ENCODE peak calls at places on chromosomes 16 and 17, in ten cellular contexts. One of them, this sample, is unnamed.

GRCh38 chr16:2196162-2196980 is at the start of gene CASKIN1:
- DNase-seq in CD8-positive, alpha-beta T cell: no peak
- DNase-seq in OCI-M1: peak; percentile 34
- DNase-seq in WERI-Rb-1: no peak
- DNase-seq in CD4-positive, CD25-positive, alpha-beta regulatory T cell: no peak
- DNase-seq in kidney: no peak
- DNase-seq in AG04449: no peak
- DNase-seq in CD4-positive, alpha-beta T cell: no peak
- DNase-seq in mucosa of descending colon: no peak
- DNase-seq in choroid plexus epithelial cell: peak; percentile 17
- DNase-seq in this sample: no peak

GRCh38 chr17:64531955-64532371 is 25.2 kb downstream of the CEP95 start:
- DNase-seq in WERI-Rb-1: no peak
- DNase-seq in CD8-positive, alpha-beta T cell: no peak
- DNase-seq in mucosa of descending colon: no peak
- DNase-seq in CD4-positive, CD25-positive, alpha-beta regulatory T cell: no peak
- DNase-seq in AG04449: peak; percentile 29
- DNase-seq in kidney: no peak
- DNase-seq in choroid plexus epithelial cell: no peak
- DNase-seq in CD4-positive, alpha-beta T cell: no peak
- DNase-seq in OCI-M1: no peak
- DNase-seq in this sample: no peak

GRCh38 chr17:8375738-8376259 is 705 bp downstream of the KRABD2 start:
- DNase-seq in mucosa of descending colon: no peak
- DNase-seq in choroid plexus epithelial cell: no peak
- DNase-seq in OCI-M1: no peak
- DNase-seq in AG04449: no peak
- DNase-seq in CD4-positive, CD25-positive, alpha-beta regulatory T cell: no peak
- DNase-seq in CD8-positive, alpha-beta T cell: no peak
- DNase-seq in kidney: no peak
- DNase-seq in CD4-positive, alpha-beta T cell: no peak
- DNase-seq in WERI-Rb-1: no peak
- DNase-seq in this sample: no peak

GRCh38 chr17:79306688-79307323 is 232.2 kb downstream of the ENGASE start:
- DNase-seq in OCI-M1: no peak
- DNase-seq in mucosa of descending colon: no peak
- DNase-seq in WERI-Rb-1: no peak
- DNase-seq in choroid plexus epithelial cell: no peak
- DNase-seq in kidney: peak; percentile 81
- DNase-seq in CD4-positive, alpha-beta T cell: no peak
- DNase-seq in CD4-positive, CD25-positive, alpha-beta regulatory T cell: no peak
- DNase-seq in AG04449: no peak
- DNase-seq in CD8-positive, alpha-beta T cell: no peak
- DNase-seq in this sample: no peak

GRCh38 chr16:16013812-16014211 is 64.4 kb downstream of the ABCC1 start:
- DNase-seq in AG04449: no peak
- DNase-seq in WERI-Rb-1: no peak
- DNase-seq in mucosa of descending colon: no peak
- DNase-seq in OCI-M1: no peak
- DNase-seq in choroid plexus epithelial cell: no peak
- DNase-seq in CD4-positive, alpha-beta T cell: no peak
- DNase-seq in kidney: peak; percentile 42
- DNase-seq in CD4-positive, CD25-positive, alpha-beta regulatory T cell: no peak
- DNase-seq in CD8-positive, alpha-beta T cell: no peak
- DNase-seq in this sample: no peak

GRCh38 chr16:74984194-74984669 is 691 bp downstream of the WDR59 start:
- DNase-seq in CD4-positive, CD25-positive, alpha-beta regulatory T cell: peak; percentile 20
- DNase-seq in mucosa of descending colon: no peak
- DNase-seq in CD8-positive, alpha-beta T cell: no peak
- DNase-seq in OCI-M1: no peak
- DNase-seq in WERI-Rb-1: no peak
- DNase-seq in kidney: no peak
- DNase-seq in AG04449: no peak
- DNase-seq in choroid plexus epithelial cell: peak; percentile 41
- DNase-seq in CD4-positive, alpha-beta T cell: no peak
- DNase-seq in this sample: peak; percentile 23

GRCh38 chr17:11908711-11909146 is 88.5 kb downstream of the ZNF18 start:
- DNase-seq in CD4-positive, alpha-beta T cell: no peak
- DNase-seq in CD8-positive, alpha-beta T cell: no peak
- DNase-seq in AG04449: no peak
- DNase-seq in OCI-M1: peak; percentile 93
- DNase-seq in CD4-positive, CD25-positive, alpha-beta regulatory T cell: no peak
- DNase-seq in mucosa of descending colon: no peak
- DNase-seq in choroid plexus epithelial cell: no peak
- DNase-seq in kidney: no peak
- DNase-seq in WERI-Rb-1: no peak
- DNase-seq in this sample: no peak

GRCh38 chr17:79002796-79003593 is 6.6 kb downstream of the CANT1 start:
- DNase-seq in kidney: peak; percentile 39
- DNase-seq in OCI-M1: no peak
- DNase-seq in choroid plexus epithelial cell: no peak
- DNase-seq in CD4-positive, alpha-beta T cell: no peak
- DNase-seq in WERI-Rb-1: no peak
- DNase-seq in CD4-positive, CD25-positive, alpha-beta regulatory T cell: no peak
- DNase-seq in CD8-positive, alpha-beta T cell: no peak
- DNase-seq in AG04449: no peak
- DNase-seq in mucosa of descending colon: no peak
- DNase-seq in this sample: no peak

GRCh38 chr16:21638573-21638975 is 13.8 kb downstream of the IGSF6 start:
- DNase-seq in CD8-positive, alpha-beta T cell: no peak
- DNase-seq in WERI-Rb-1: no peak
- DNase-seq in AG04449: no peak
- DNase-seq in kidney: no peak
- DNase-seq in CD4-positive, alpha-beta T cell: no peak
- DNase-seq in choroid plexus epithelial cell: peak; percentile 42
- DNase-seq in CD4-positive, CD25-positive, alpha-beta regulatory T cell: peak; percentile 41
- DNase-seq in OCI-M1: no peak
- DNase-seq in mucosa of descending colon: no peak
- DNase-seq in this sample: no peak

GRCh38 chr16:9965079-9965478 is 217.1 kb downstream of the GRIN2A start:
- DNase-seq in CD8-positive, alpha-beta T cell: no peak
- DNase-seq in choroid plexus epithelial cell: no peak
- DNase-seq in mucosa of descending colon: no peak
- DNase-seq in OCI-M1: no peak
- DNase-seq in kidney: no peak
- DNase-seq in WERI-Rb-1: no peak
- DNase-seq in CD4-positive, alpha-beta T cell: no peak
- DNase-seq in CD4-positive, CD25-positive, alpha-beta regulatory T cell: no peak
- DNase-seq in AG04449: no peak
- DNase-seq in this sample: no peak

GRCh38 chr17:66632716-66633115 is 202.2 kb upstream of the CACNG5 start:
- DNase-seq in WERI-Rb-1: no peak
- DNase-seq in AG04449: no peak
- DNase-seq in kidney: no peak
- DNase-seq in CD8-positive, alpha-beta T cell: no peak
- DNase-seq in CD4-positive, CD25-positive, alpha-beta regulatory T cell: no peak
- DNase-seq in mucosa of descending colon: no peak
- DNase-seq in CD4-positive, alpha-beta T cell: no peak
- DNase-seq in choroid plexus epithelial cell: no peak
- DNase-seq in OCI-M1: no peak
- DNase-seq in this sample: no peak

GRCh38 chr17:35701491-35701890 is 29.9 kb upstream of the RASL10B start:
- DNase-seq in WERI-Rb-1: no peak
- DNase-seq in kidney: no peak
- DNase-seq in choroid plexus epithelial cell: no peak
- DNase-seq in mucosa of descending colon: no peak
- DNase-seq in CD4-positive, alpha-beta T cell: no peak
- DNase-seq in CD8-positive, alpha-beta T cell: no peak
- DNase-seq in OCI-M1: no peak
- DNase-seq in AG04449: no peak
- DNase-seq in CD4-positive, CD25-positive, alpha-beta regulatory T cell: no peak
- DNase-seq in this sample: no peak

GRCh38 chr17:21042434-21043295 is at the start of gene USP22:
- DNase-seq in AG04449: no peak
- DNase-seq in choroid plexus epithelial cell: no peak
- DNase-seq in CD4-positive, alpha-beta T cell: peak; percentile 20
- DNase-seq in WERI-Rb-1: no peak
- DNase-seq in mucosa of descending colon: no peak
- DNase-seq in CD4-positive, CD25-positive, alpha-beta regulatory T cell: no peak
- DNase-seq in OCI-M1: no peak
- DNase-seq in CD8-positive, alpha-beta T cell: no peak
- DNase-seq in kidney: no peak
- DNase-seq in this sample: peak; percentile 12

GRCh38 chr16:72963921-72964320 is 84.0 kb downstream of the ZFHX3 start:
- DNase-seq in CD4-positive, CD25-positive, alpha-beta regulatory T cell: no peak
- DNase-seq in kidney: no peak
- DNase-seq in AG04449: peak; percentile 23
- DNase-seq in CD4-positive, alpha-beta T cell: no peak
- DNase-seq in OCI-M1: no peak
- DNase-seq in WERI-Rb-1: no peak
- DNase-seq in choroid plexus epithelial cell: peak; percentile 7
- DNase-seq in CD8-positive, alpha-beta T cell: no peak
- DNase-seq in mucosa of descending colon: no peak
- DNase-seq in this sample: no peak

GRCh38 chr17:61349350-61349749 is 50.3 kb upstream of the TBX2 start:
- DNase-seq in kidney: no peak
- DNase-seq in CD4-positive, CD25-positive, alpha-beta regulatory T cell: no peak
- DNase-seq in CD4-positive, alpha-beta T cell: no peak
- DNase-seq in OCI-M1: peak; percentile 39
- DNase-seq in mucosa of descending colon: no peak
- DNase-seq in AG04449: no peak
- DNase-seq in CD8-positive, alpha-beta T cell: no peak
- DNase-seq in WERI-Rb-1: no peak
- DNase-seq in choroid plexus epithelial cell: peak; percentile 46
- DNase-seq in this sample: no peak

GRCh38 chr17:68972119-68972704 is 17.0 kb upstream of the ABCA8 start:
- DNase-seq in CD8-positive, alpha-beta T cell: no peak
- DNase-seq in WERI-Rb-1: no peak
- DNase-seq in mucosa of descending colon: no peak
- DNase-seq in choroid plexus epithelial cell: peak; percentile 59
- DNase-seq in CD4-positive, alpha-beta T cell: no peak
- DNase-seq in OCI-M1: peak; percentile 50
- DNase-seq in CD4-positive, CD25-positive, alpha-beta regulatory T cell: no peak
- DNase-seq in AG04449: no peak
- DNase-seq in kidney: no peak
- DNase-seq in this sample: no peak

GRCh38 chr17:8837438-8838075 is 29.9 kb downstream of the PIK3R6 start:
- DNase-seq in mucosa of descending colon: no peak
- DNase-seq in CD4-positive, CD25-positive, alpha-beta regulatory T cell: no peak
- DNase-seq in WERI-Rb-1: no peak
- DNase-seq in kidney: no peak
- DNase-seq in OCI-M1: no peak
- DNase-seq in CD8-positive, alpha-beta T cell: no peak
- DNase-seq in choroid plexus epithelial cell: peak; percentile 6
- DNase-seq in CD4-positive, alpha-beta T cell: no peak
- DNase-seq in AG04449: no peak
- DNase-seq in this sample: no peak

GRCh38 chr17:41777157-41777578 is 9.3 kb downstream of the JUP start:
- DNase-seq in CD4-positive, CD25-positive, alpha-beta regulatory T cell: no peak
- DNase-seq in WERI-Rb-1: no peak
- DNase-seq in CD8-positive, alpha-beta T cell: no peak
- DNase-seq in kidney: peak; percentile 91
- DNase-seq in choroid plexus epithelial cell: peak; percentile 72
- DNase-seq in OCI-M1: no peak
- DNase-seq in CD4-positive, alpha-beta T cell: no peak
- DNase-seq in AG04449: no peak
- DNase-seq in mucosa of descending colon: peak; percentile 58
- DNase-seq in this sample: no peak

GRCh38 chr16:4846503-4846900 is 586 bp downstream of the GLYR1 start:
- DNase-seq in OCI-M1: peak; percentile 59
- DNase-seq in choroid plexus epithelial cell: peak; percentile 64
- DNase-seq in CD4-positive, CD25-positive, alpha-beta regulatory T cell: peak; percentile 19
- DNase-seq in CD8-positive, alpha-beta T cell: no peak
- DNase-seq in CD4-positive, alpha-beta T cell: no peak
- DNase-seq in mucosa of descending colon: peak; percentile 78
- DNase-seq in AG04449: no peak
- DNase-seq in kidney: peak; percentile 91
- DNase-seq in WERI-Rb-1: peak; percentile 54
- DNase-seq in this sample: peak; percentile 14

GRCh38 chr17:9402590-9403199 is 172.9 kb downstream of the STX8 start:
- DNase-seq in OCI-M1: peak; percentile 67
- DNase-seq in mucosa of descending colon: no peak
- DNase-seq in CD4-positive, CD25-positive, alpha-beta regulatory T cell: peak; percentile 12
- DNase-seq in AG04449: no peak
- DNase-seq in WERI-Rb-1: peak; percentile 55
- DNase-seq in CD8-positive, alpha-beta T cell: no peak
- DNase-seq in CD4-positive, alpha-beta T cell: peak; percentile 4
- DNase-seq in kidney: no peak
- DNase-seq in choroid plexus epithelial cell: peak; percentile 63
- DNase-seq in this sample: no peak

GRCh38 chr17:81549031-81549557 is 3.1 kb downstream of the FAAP100 start:
- DNase-seq in mucosa of descending colon: no peak
- DNase-seq in choroid plexus epithelial cell: no peak
- DNase-seq in CD4-positive, alpha-beta T cell: no peak
- DNase-seq in OCI-M1: no peak
- DNase-seq in CD8-positive, alpha-beta T cell: no peak
- DNase-seq in WERI-Rb-1: no peak
- DNase-seq in CD4-positive, CD25-positive, alpha-beta regulatory T cell: no peak
- DNase-seq in kidney: peak; percentile 77
- DNase-seq in AG04449: no peak
- DNase-seq in this sample: no peak

GRCh38 chr16:74608944-74609343 is 2.0 kb upstream of the GLG1 start:
- DNase-seq in CD4-positive, alpha-beta T cell: peak; percentile 28
- DNase-seq in mucosa of descending colon: no peak
- DNase-seq in CD4-positive, CD25-positive, alpha-beta regulatory T cell: peak; percentile 23
- DNase-seq in AG04449: no peak
- DNase-seq in CD8-positive, alpha-beta T cell: peak; percentile 4
- DNase-seq in choroid plexus epithelial cell: no peak
- DNase-seq in kidney: no peak
- DNase-seq in WERI-Rb-1: no peak
- DNase-seq in OCI-M1: peak; percentile 35
- DNase-seq in this sample: peak; percentile 64

GRCh38 chr16:64705443-64705842 is 416.4 kb downstream of the CDH11 start:
- DNase-seq in CD4-positive, CD25-positive, alpha-beta regulatory T cell: no peak
- DNase-seq in AG04449: peak; percentile 78
- DNase-seq in WERI-Rb-1: no peak
- DNase-seq in mucosa of descending colon: no peak
- DNase-seq in CD8-positive, alpha-beta T cell: no peak
- DNase-seq in OCI-M1: no peak
- DNase-seq in kidney: no peak
- DNase-seq in CD4-positive, alpha-beta T cell: no peak
- DNase-seq in choroid plexus epithelial cell: no peak
- DNase-seq in this sample: no peak

GRCh38 chr17:30263552-30264333 is 28.0 kb downstream of the BLMH start:
- DNase-seq in mucosa of descending colon: no peak
- DNase-seq in WERI-Rb-1: no peak
- DNase-seq in OCI-M1: no peak
- DNase-seq in CD8-positive, alpha-beta T cell: no peak
- DNase-seq in CD4-positive, CD25-positive, alpha-beta regulatory T cell: no peak
- DNase-seq in CD4-positive, alpha-beta T cell: no peak
- DNase-seq in choroid plexus epithelial cell: peak; percentile 82
- DNase-seq in kidney: no peak
- DNase-seq in AG04449: no peak
- DNase-seq in this sample: no peak

GRCh38 chr17:32020943-32021617 is 13.9 kb downstream of the LRRC37B start:
- DNase-seq in WERI-Rb-1: no peak
- DNase-seq in AG04449: no peak
- DNase-seq in choroid plexus epithelial cell: no peak
- DNase-seq in CD4-positive, alpha-beta T cell: no peak
- DNase-seq in CD8-positive, alpha-beta T cell: no peak
- DNase-seq in mucosa of descending colon: no peak
- DNase-seq in CD4-positive, CD25-positive, alpha-beta regulatory T cell: no peak
- DNase-seq in OCI-M1: no peak
- DNase-seq in kidney: no peak
- DNase-seq in this sample: no peak

GRCh38 chr17:63370696-63371095 is 75.4 kb downstream of the CYB561 start:
- DNase-seq in mucosa of descending colon: no peak
- DNase-seq in WERI-Rb-1: no peak
- DNase-seq in choroid plexus epithelial cell: no peak
- DNase-seq in CD4-positive, CD25-positive, alpha-beta regulatory T cell: no peak
- DNase-seq in CD4-positive, alpha-beta T cell: no peak
- DNase-seq in OCI-M1: no peak
- DNase-seq in CD8-positive, alpha-beta T cell: no peak
- DNase-seq in AG04449: no peak
- DNase-seq in kidney: no peak
- DNase-seq in this sample: no peak

GRCh38 chr17:68020451-68020779 is 15.1 kb upstream of the KPNA2 start:
- DNase-seq in AG04449: no peak
- DNase-seq in CD4-positive, CD25-positive, alpha-beta regulatory T cell: peak; percentile 12
- DNase-seq in choroid plexus epithelial cell: no peak
- DNase-seq in mucosa of descending colon: no peak
- DNase-seq in CD4-positive, alpha-beta T cell: no peak
- DNase-seq in kidney: no peak
- DNase-seq in CD8-positive, alpha-beta T cell: no peak
- DNase-seq in WERI-Rb-1: no peak
- DNase-seq in OCI-M1: peak; percentile 51
- DNase-seq in this sample: no peak

This sample was measured in T-cell.